ENCODE peak calls at places on chromosome 6, in seven cellular contexts. H is stimulated activated CD4-positive, alpha-beta T cell treated with anti-CD3 and anti-CD28 coated beads, Interleukin-12 subunit alpha, Interleukin-12 subunit beta, amount 100 ng/mL, for 48 hours; D is cardiac muscle cell; M is brain microvascular endothelial cell; B is activated B cell treated with CpG ODN at 0.5 μM for 24 hours; Q is psoas muscle; V is HTR-8/SVneo. F is an unnamed sample.

GRCh38 chr6:154543638-154544037 is 33.2 kb upstream of the CNKSR3 start:
- DNase-seq in H (no peak), D (no peak), M (no peak), B (no peak), Q (no peak), V (no peak), F (no peak)

GRCh38 chr6:142954844-142955243 is 9.9 kb upstream of the HIVEP2 start:
- DNase-seq in H (no peak), D (no peak), M (no peak), B (no peak), Q (no peak), V (no peak), F (no peak)

GRCh38 chr6:142846459-142846831 is 98.5 kb downstream of the HIVEP2 start:
- DNase-seq in H (no peak), D (no peak), M (no peak), B (no peak), Q (no peak), V (no peak), F (no peak)

GRCh38 chr6:17276766-17277165 is 4.4 kb upstream of the RBM24 start:
- DNase-seq in H (no peak), D (no peak), M (no peak), B (no peak), Q (no peak), V (no peak), F (peak; percentile 78)

GRCh38 chr6:79070206-79070825 is 7.7 kb downstream of the PHIP start:
- DNase-seq in H (no peak), D (no peak), M (peak; percentile 36), B (no peak), Q (no peak), V (no peak), F (peak; percentile 15)

GRCh38 chr6:24933868-24934401 is 1.8 kb downstream of the RIPOR2 start:
- DNase-seq in H (no peak), D (peak; percentile 64), M (no peak), B (no peak), Q (no peak), V (no peak), F (no peak)

GRCh38 chr6:44416103-44416502 is 28.6 kb downstream of the CDC5L start:
- DNase-seq in H (no peak), D (no peak), M (peak; percentile 30), B (no peak), Q (no peak), V (peak; percentile 6), F (no peak)

GRCh38 chr6:37536462-37537225 is 37.0 kb upstream of the CCDC167 start:
- DNase-seq in H (no peak), D (peak; percentile 40), M (no peak), B (no peak), Q (no peak), V (no peak), F (no peak)

GRCh38 chr6:56764081-56764566 is 121.4 kb upstream of the DST start:
- DNase-seq in H (no peak), D (no peak), M (no peak), B (no peak), Q (no peak), V (no peak), F (no peak)

GRCh38 chr6:26332408-26332807 is 32.6 kb upstream of the BTN3A2 start:
- DNase-seq in H (no peak), D (no peak), M (no peak), B (no peak), Q (no peak), V (no peak), F (no peak)

GRCh38 chr6:27837636-27838512 is 74.3 kb downstream of the OR2B2 start:
- DNase-seq in H (peak; percentile 67), D (peak; percentile 95), M (peak; percentile 98), B (peak; percentile 73), Q (peak; percentile 59), V (peak; percentile 89), F (peak; percentile 60)

GRCh38 chr6:98039876-98040605 is 757.0 kb upstream of the MMS22L start:
- DNase-seq in H (no peak), D (peak; percentile 32), M (no peak), B (no peak), Q (no peak), V (no peak), F (no peak)

GRCh38 chr6:34092631-34093030 is 53.3 kb downstream of the GRM4 start:
- DNase-seq in H (no peak), D (no peak), M (no peak), B (no peak), Q (no peak), V (no peak), F (no peak)

GRCh38 chr6:150194200-150194599 is 51.4 kb downstream of the PPP1R14C start:
- DNase-seq in H (no peak), D (no peak), M (no peak), B (no peak), Q (no peak), V (no peak), F (no peak)

GRCh38 chr6:41200296-41200900 is 551 bp downstream of the TREML2 start:
- DNase-seq in H (peak; percentile 47), D (no peak), M (no peak), B (no peak), Q (no peak), V (no peak), F (no peak)

GRCh38 chr6:166998256-166999144 is 697 bp upstream of the CEP43 start:
- DNase-seq in H (no peak), D (no peak), M (peak; percentile 18), B (peak; percentile 38), Q (peak; percentile 25), V (no peak), F (no peak)

GRCh38 chr6:10420546-10421507 is 6.0 kb upstream of the TFAP2A start:
- DNase-seq in H (no peak), D (peak; percentile 63), M (no peak), B (no peak), Q (no peak), V (no peak), F (no peak)

GRCh38 chr6:155190667-155191066 is 73.1 kb upstream of the CLDN20 start:
- DNase-seq in H (no peak), D (no peak), M (no peak), B (no peak), Q (no peak), V (no peak), F (no peak)

GRCh38 chr6:167445568-167445967 is 120.7 kb downstream of the TTLL2 start:
- DNase-seq in H (no peak), D (no peak), M (no peak), B (no peak), Q (no peak), V (no peak), F (no peak)

GRCh38 chr6:125002090-125002741 is 40.0 kb downstream of the RNF217 start:
- DNase-seq in H (no peak), D (no peak), M (no peak), B (no peak), Q (no peak), V (no peak), F (no peak)

GRCh38 chr6:68635706-68636513 is 828 bp downstream of the ADGRB3 start:
- DNase-seq in H (no peak), D (peak; percentile 45), M (peak; percentile 3), B (no peak), Q (no peak), V (no peak), F (no peak)

GRCh38 chr6:17584241-17584803 is 15.8 kb upstream of the FAM8A1 start:
- DNase-seq in H (no peak), D (peak; percentile 83), M (peak; percentile 76), B (no peak), Q (no peak), V (peak; percentile 77), F (peak; percentile 33)

GRCh38 chr6:31945507-31946369 is at the start of gene CFB:
- DNase-seq in H (no peak), D (no peak), M (peak; percentile 81), B (no peak), Q (peak; percentile 84), V (peak; percentile 66), F (peak; percentile 28)

GRCh38 chr6:82954937-82955577 is 110.6 kb downstream of the UBE3D start:
- DNase-seq in H (no peak), D (no peak), M (peak; percentile 54), B (no peak), Q (no peak), V (no peak), F (no peak)

GRCh38 chr6:92647630-92648029 is 771.7 kb downstream of the EPHA7 start:
- DNase-seq in H (no peak), D (no peak), M (no peak), B (no peak), Q (no peak), V (no peak), F (no peak)

F was measured in gastrocnemius medialis.